ENCODE peak calls at places on chromosomes 7 and 10, in five cellular contexts. J is DND-41, T is heart right ventricle, V is Karpas-422, A is GM23248. E is an unnamed sample.

GRCh38 chr7:51186531-51186930 is 130.1 kb downstream of the COBL start:
- DNase-seq in J (no peak), T (peak), V (no peak), A (peak), E (peak)

GRCh38 chr7:131098527-131098926 is 229.1 kb upstream of the MKLN1 start:
- DNase-seq in J (no peak), T (no peak), V (no peak), A (no peak), E (no peak)

GRCh38 chr7:121027761-121028681 is 39.5 kb downstream of the CPED1 start:
- DNase-seq in J (no peak), T (no peak), V (no peak), A (no peak), E (no peak)

GRCh38 chr7:39617010-39617409 is 6.4 kb upstream of the RALA start:
- DNase-seq in J (no peak), T (no peak), V (no peak), A (peak), E (no peak)

GRCh38 chr10:126014309-126014708 is 117.9 kb downstream of the FANK1 start:
- DNase-seq in J (no peak), T (no peak), V (no peak), A (peak), E (no peak)

GRCh38 chr7:22667562-22668239 is 59.3 kb upstream of the IL6 start:
- DNase-seq in J (no peak), T (no peak), V (no peak), A (peak), E (no peak)

GRCh38 chr10:49361735-49362568 is 33.9 kb downstream of the DRGX start:
- DNase-seq in J (no peak), T (no peak), V (no peak), A (no peak), E (no peak)

GRCh38 chr10:57993302-57993701 is 274.4 kb downstream of the IPMK start:
- DNase-seq in J (no peak), T (no peak), V (no peak), A (no peak), E (no peak)

GRCh38 chr10:86632009-86632800 is 22.1 kb upstream of the OPN4 start:
- DNase-seq in J (no peak), T (peak), V (no peak), A (peak), E (peak)

GRCh38 chr10:105037029-105037428 is 395.9 kb downstream of the SORCS3 start:
- DNase-seq in J (no peak), T (no peak), V (no peak), A (no peak), E (no peak)

GRCh38 chr10:21517134-21517982 is 8.1 kb downstream of the SKIDA1 start:
- DNase-seq in J (no peak), T (peak), V (peak), A (peak), E (peak)

GRCh38 chr10:49596493-49596809 is 13.7 kb upstream of the SLC18A3 start:
- DNase-seq in J (no peak), T (no peak), V (no peak), A (no peak), E (no peak)

GRCh38 chr10:22681783-22682183 is 32.6 kb downstream of the PIP4K2A start:
- DNase-seq in J (peak), T (no peak), V (no peak), A (peak), E (no peak)

GRCh38 chr7:51455513-51455912 is 138.9 kb upstream of the COBL start:
- DNase-seq in J (no peak), T (no peak), V (no peak), A (no peak), E (no peak)

GRCh38 chr10:109773818-109774440 is 149.4 kb downstream of the XPNPEP1 start:
- DNase-seq in J (no peak), T (no peak), V (peak), A (peak), E (no peak)

GRCh38 chr10:112184052-112184371 is 447 bp upstream of the GPAM start:
- DNase-seq in J (no peak), T (no peak), V (peak), A (no peak), E (no peak)
- H3K27ac ChIP-seq in J (peak), T (peak), V (peak), A (peak), E (peak)

DNA sequence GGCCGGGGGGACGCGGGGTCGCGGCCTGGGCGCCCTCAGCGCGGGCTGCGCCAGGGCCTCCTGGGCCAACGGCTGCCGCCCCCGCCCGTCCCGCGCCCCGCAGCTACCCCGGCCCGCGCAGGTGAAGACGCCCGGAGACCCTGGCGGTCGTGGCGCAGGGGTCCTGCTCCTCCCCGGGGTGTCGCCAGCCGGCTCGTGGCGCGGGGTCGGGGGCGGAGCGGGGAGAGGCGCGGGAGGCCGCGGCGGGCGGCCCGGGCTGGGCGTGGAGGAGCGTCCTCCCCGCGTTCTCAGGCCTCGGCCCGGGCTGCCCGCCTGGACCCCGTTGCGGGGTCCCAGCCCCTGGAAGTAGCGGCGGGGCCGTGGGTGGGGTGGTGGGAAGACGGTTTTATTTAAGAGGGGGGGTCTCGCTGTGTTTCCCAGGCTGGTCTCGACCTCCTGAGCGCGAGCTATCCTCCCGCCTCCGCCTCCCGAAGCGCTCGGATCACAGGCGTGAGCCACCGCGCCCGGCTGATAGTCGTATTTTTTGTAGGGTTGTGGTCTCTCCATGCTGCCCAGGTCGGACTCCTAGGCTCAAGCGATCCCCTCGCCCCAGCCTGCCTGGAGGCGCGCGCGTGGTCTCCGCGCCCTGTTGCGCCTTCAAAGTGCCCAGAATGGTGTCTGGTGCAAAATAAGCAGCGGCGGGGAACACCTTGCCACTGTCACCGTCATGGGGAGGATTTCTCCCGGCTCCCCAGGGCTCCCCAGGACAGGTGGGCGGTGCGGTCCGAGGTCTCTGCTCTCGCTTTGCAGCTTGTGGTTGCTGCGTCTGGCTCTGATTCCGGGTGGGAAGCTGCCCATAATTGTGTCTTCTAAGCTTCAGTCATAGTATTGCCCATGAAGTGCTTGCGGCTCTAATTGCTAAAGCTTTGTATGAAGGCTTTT is 15.3 kb upstream of the SUN1 start:
- DNase-seq in J (peak), T (no peak), V (peak), A (peak), E (peak)
- H3K27ac ChIP-seq in J (peak), T (peak), V (no peak), A (peak), E (peak)

GRCh38 chr10:72275351-72276012 is 1.8 kb downstream of the DDIT4 start:
- DNase-seq in J (peak), T (no peak), V (no peak), A (no peak), E (no peak)
- H3K27ac ChIP-seq in J (peak), T (peak), V (peak), A (peak), E (peak)

DNA sequence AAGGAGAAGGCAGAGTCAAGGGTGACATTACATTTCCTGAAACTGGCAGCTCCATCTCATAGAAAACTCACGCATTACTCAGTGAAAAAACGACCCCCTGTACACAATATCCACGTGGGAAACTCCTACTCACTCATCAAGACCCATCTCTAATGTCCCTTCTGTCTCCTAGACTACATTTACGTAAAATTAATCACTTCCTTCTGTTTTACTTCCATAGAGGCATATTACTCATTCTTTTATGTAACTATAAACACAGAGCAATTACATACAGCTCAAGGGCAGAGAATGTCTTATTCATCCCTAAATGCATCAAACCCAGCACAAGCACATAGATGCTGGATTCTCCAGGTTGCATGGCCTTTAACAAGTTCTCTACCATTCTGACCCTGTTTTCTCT is 281.8 kb downstream of the KCNMA1 start:
- DNase-seq in J (no peak), T (no peak), V (no peak), A (peak), E (no peak)
- H3K27ac ChIP-seq in J (no peak), T (no peak), V (no peak), A (peak), E (no peak)

GRCh38 chr7:82288769-82289535 is 154.6 kb downstream of the CACNA2D1 start:
- DNase-seq in J (no peak), T (no peak), V (no peak), A (no peak), E (no peak)
- H3K27ac ChIP-seq in J (no peak), T (peak), V (no peak), A (no peak), E (peak)

DNA sequence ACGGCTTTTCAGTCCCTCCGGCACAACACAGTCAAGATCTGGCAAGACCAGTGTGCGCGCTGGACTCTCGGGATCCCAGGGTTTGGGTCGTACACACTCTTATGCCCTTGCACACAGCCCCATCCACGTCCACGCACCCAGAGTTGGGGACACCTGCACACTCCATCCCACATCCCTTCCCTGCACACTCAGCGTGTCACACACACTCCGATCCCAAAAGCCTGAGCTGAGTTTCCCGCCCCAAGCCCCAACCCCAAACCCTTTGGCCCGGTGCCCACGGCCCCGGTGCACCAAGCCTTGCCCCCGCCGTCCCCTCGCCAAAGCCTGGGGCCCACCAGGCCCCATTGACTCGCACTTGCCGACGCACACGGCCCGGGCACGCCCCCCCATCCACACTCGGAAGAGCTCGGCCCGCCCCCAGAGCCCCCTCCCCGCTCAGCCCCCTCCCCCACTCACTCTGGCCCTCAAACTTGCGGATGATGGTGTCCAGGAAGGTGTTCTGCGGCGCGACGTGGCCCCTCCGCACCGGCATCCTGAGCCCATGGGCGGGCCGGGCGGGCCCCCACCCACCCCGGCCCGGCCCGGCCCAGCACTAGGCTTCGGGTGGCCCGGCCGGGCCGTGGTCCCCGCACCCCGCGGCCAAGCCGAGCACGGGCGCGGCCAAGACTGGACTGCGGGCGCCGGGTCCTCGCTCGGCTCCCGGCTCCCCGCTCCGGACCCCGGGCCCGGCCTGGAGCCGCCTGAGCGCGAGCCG is 562 bp downstream of the KCNH2 start:
- DNase-seq in J (no peak), T (no peak), V (no peak), A (no peak), E (peak)
- H3K27ac ChIP-seq in J (no peak), T (peak), V (no peak), A (no peak), E (peak)

E was measured in heart left ventricle.